ENCODE peak calls at places on chromosome 10, in nine cellular contexts. L is T follicular helper cell; C is activated T-cell treated with anti-CD3 and anti-CD28 coated beads, Interleukin-2, amount 50 U/mL, for 4 hours; F is cardiac fibroblast; V is B cell; H is H54; X is hippocampal formation; Y is ACHN; Q is iPS-NIHi11. A is an unnamed sample.

GRCh38 chr10:78979938-78980337 is 88.8 kb upstream of the ZMIZ1 start:
- DNase-seq in X (no peak), L (no peak), H (no peak), Q (no peak), V (no peak), C (no peak), Y (no peak), F (no peak), A (no peak)

GRCh38 chr10:122286872-122287271 is 15.8 kb downstream of the BTBD16 start:
- DNase-seq in Q (peak), L (no peak), F (peak), X (peak), Y (peak), V (no peak), H (peak), C (no peak), A (no peak)

GRCh38 chr10:116817178-116817577 is 32.1 kb upstream of the ENO4 start:
- DNase-seq in L (no peak), V (no peak), Q (no peak), F (no peak), X (no peak), Y (no peak), C (no peak), H (no peak), A (no peak)

GRCh38 chr10:24463683-24464426 is 254.9 kb downstream of the KIAA1217 start:
- DNase-seq in V (no peak), L (no peak), C (no peak), H (peak), X (no peak), Y (peak), F (peak), Q (no peak), A (no peak)

GRCh38 chr10:88866454-88866853 is 13.6 kb upstream of the STAMBPL1 start:
- DNase-seq in H (no peak), L (no peak), X (no peak), C (no peak), Y (no peak), Q (no peak), V (no peak), F (no peak), A (no peak)

GRCh38 chr10:97991875-97992274 is 38.5 kb downstream of the CRTAC1 start:
- DNase-seq in F (peak), V (no peak), Y (peak), Q (peak), L (no peak), C (no peak), H (peak), X (no peak), A (no peak)

GRCh38 chr10:1116696-1117254 is 60.6 kb downstream of the WDR37 start:
- DNase-seq in C (no peak), H (no peak), X (no peak), Q (no peak), Y (no peak), L (no peak), V (no peak), F (no peak), A (no peak)

GRCh38 chr10:95266674-95267095 is 24.1 kb downstream of the PDLIM1 start:
- DNase-seq in V (peak), F (peak), X (no peak), L (no peak), Q (peak), H (peak), C (no peak), Y (peak), A (no peak)

GRCh38 chr10:5105626-5106025 is 11.4 kb downstream of the AKR1C3 start:
- DNase-seq in Q (no peak), V (no peak), C (no peak), H (no peak), F (peak), L (no peak), Y (no peak), X (no peak), A (no peak)

GRCh38 chr10:130179640-130180039 is 43.4 kb downstream of the GLRX3 start:
- DNase-seq in F (peak), Y (peak), L (no peak), H (no peak), Q (peak), C (no peak), X (peak), V (no peak), A (peak)

GRCh38 chr10:12839349-12839927 is 162.1 kb downstream of the CCDC3 start:
- DNase-seq in C (no peak), Q (no peak), Y (no peak), L (no peak), X (no peak), F (no peak), H (no peak), V (no peak), A (no peak)

GRCh38 chr10:9911488-9911887 is 1106.2 kb upstream of the CELF2 start:
- DNase-seq in Y (no peak), L (no peak), F (no peak), X (no peak), H (no peak), V (no peak), Q (peak), C (no peak), A (no peak)

GRCh38 chr10:96261930-96262329 is 9.4 kb downstream of the BLNK start:
- DNase-seq in X (no peak), F (no peak), H (no peak), C (no peak), V (no peak), L (no peak), Y (no peak), Q (no peak), A (no peak)

GRCh38 chr10:6928531-6929080 is 348.5 kb upstream of the PRKCQ start:
- DNase-seq in H (no peak), L (no peak), Y (no peak), F (no peak), V (no peak), X (no peak), Q (no peak), C (no peak), A (no peak)

GRCh38 chr10:7872041-7872442 is 53.7 kb downstream of the TAF3 start:
- DNase-seq in V (no peak), F (peak), L (no peak), H (peak), C (no peak), X (no peak), Q (peak), Y (peak), A (no peak)

GRCh38 chr10:79179404-79180309 is 110.9 kb downstream of the ZMIZ1 start:
- DNase-seq in H (no peak), Q (peak), C (no peak), X (no peak), F (no peak), L (no peak), Y (no peak), V (no peak), A (no peak)

GRCh38 chr10:14547826-14548225 is 217.1 kb upstream of the FRMD4A start:
- DNase-seq in H (no peak), C (no peak), Y (no peak), F (no peak), L (no peak), Q (peak), X (no peak), V (no peak), A (no peak)

GRCh38 chr10:1465421-1465902 is 271.9 kb downstream of the ADARB2 start:
- DNase-seq in Y (no peak), X (no peak), Q (no peak), V (no peak), H (no peak), C (no peak), L (no peak), F (no peak), A (no peak)

GRCh38 chr10:114967071-114967470 is 29.1 kb downstream of the TRUB1 start:
- DNase-seq in L (no peak), V (no peak), Q (no peak), Y (no peak), F (peak), C (no peak), X (no peak), H (no peak), A (no peak)

GRCh38 chr10:110566472-110567200 is 859 bp upstream of the SMC3 start:
- DNase-seq in F (no peak), Q (no peak), X (no peak), Y (no peak), L (no peak), H (no peak), V (no peak), C (no peak), A (no peak)

GRCh38 chr10:24255115-24255895 is 46.4 kb downstream of the KIAA1217 start:
- DNase-seq in L (no peak), X (no peak), Y (no peak), F (no peak), C (no peak), Q (peak), V (no peak), H (no peak), A (no peak)

GRCh38 chr10:72316748-72317435 is 37.8 kb downstream of the DNAJB12 start:
- DNase-seq in Q (no peak), X (peak), L (peak), V (peak), Y (no peak), H (no peak), C (no peak), F (no peak), A (no peak)

GRCh38 chr10:37860494-37861190 is 3.2 kb upstream of the ZNF248 start:
- DNase-seq in L (no peak), C (no peak), V (no peak), X (no peak), F (peak), Y (peak), H (peak), Q (no peak), A (no peak)

GRCh38 chr10:28282341-28282740 is 20.5 kb downstream of the MPP7 start:
- DNase-seq in V (no peak), Y (no peak), F (no peak), L (no peak), H (no peak), Q (no peak), X (no peak), C (no peak), A (no peak)